ENCODE peak calls at places on chromosomes 13 and 19, in ten cellular contexts. One of them, this sample, is unnamed.

GRCh38 chr13:77861716-77862115 is 56.9 kb downstream of the EDNRB start:
- DNase-seq in CD8-positive, alpha-beta T cell: no peak
- DNase-seq in fibroblast of lung: no peak
- DNase-seq in hepatocyte: no peak
- DNase-seq in lower lobe of right lung: no peak
- DNase-seq in tibial nerve: no peak
- DNase-seq in mammary epithelial cell: no peak
- DNase-seq in IMR-90: no peak
- DNase-seq in naive thymus-derived CD4-positive, alpha-beta T cell: no peak
- DNase-seq in astrocyte: no peak
- DNase-seq in this sample: no peak

GRCh38 chr19:12864721-12865715 is 16.2 kb downstream of the DNASE2 start:
- DNase-seq in CD8-positive, alpha-beta T cell: no peak
- DNase-seq in fibroblast of lung: no peak
- DNase-seq in hepatocyte: no peak
- DNase-seq in lower lobe of right lung: no peak
- DNase-seq in tibial nerve: no peak
- DNase-seq in mammary epithelial cell: no peak
- DNase-seq in IMR-90: no peak
- DNase-seq in naive thymus-derived CD4-positive, alpha-beta T cell: no peak
- DNase-seq in astrocyte: no peak
- DNase-seq in this sample: no peak

GRCh38 chr13:102400619-102401125 is 1.2 kb downstream of the FGF14 start:
- DNase-seq in CD8-positive, alpha-beta T cell: no peak
- DNase-seq in fibroblast of lung: peak; percentile 11
- DNase-seq in hepatocyte: no peak
- DNase-seq in lower lobe of right lung: peak; percentile 42
- DNase-seq in tibial nerve: no peak
- DNase-seq in mammary epithelial cell: peak; percentile 11
- DNase-seq in IMR-90: no peak
- DNase-seq in naive thymus-derived CD4-positive, alpha-beta T cell: no peak
- DNase-seq in astrocyte: no peak
- DNase-seq in this sample: peak; percentile 38

GRCh38 chr13:111265701-111266035 is 54.8 kb upstream of the TEX29 start:
- DNase-seq in CD8-positive, alpha-beta T cell: no peak
- DNase-seq in fibroblast of lung: no peak
- DNase-seq in hepatocyte: no peak
- DNase-seq in lower lobe of right lung: no peak
- DNase-seq in tibial nerve: no peak
- DNase-seq in mammary epithelial cell: no peak
- DNase-seq in IMR-90: no peak
- DNase-seq in naive thymus-derived CD4-positive, alpha-beta T cell: no peak
- DNase-seq in astrocyte: no peak
- DNase-seq in this sample: no peak

GRCh38 chr13:38657191-38657590 is 29.7 kb upstream of the FREM2 start:
- DNase-seq in CD8-positive, alpha-beta T cell: no peak
- DNase-seq in fibroblast of lung: peak; percentile 64
- DNase-seq in hepatocyte: no peak
- DNase-seq in lower lobe of right lung: no peak
- DNase-seq in tibial nerve: no peak
- DNase-seq in mammary epithelial cell: peak; percentile 39
- DNase-seq in IMR-90: peak; percentile 6
- DNase-seq in naive thymus-derived CD4-positive, alpha-beta T cell: no peak
- DNase-seq in astrocyte: peak; percentile 55
- DNase-seq in this sample: no peak

GRCh38 chr13:103556681-103557080 is 490.5 kb upstream of the SLC10A2 start:
- DNase-seq in CD8-positive, alpha-beta T cell: no peak
- DNase-seq in fibroblast of lung: no peak
- DNase-seq in hepatocyte: no peak
- DNase-seq in lower lobe of right lung: no peak
- DNase-seq in tibial nerve: no peak
- DNase-seq in mammary epithelial cell: no peak
- DNase-seq in IMR-90: no peak
- DNase-seq in naive thymus-derived CD4-positive, alpha-beta T cell: no peak
- DNase-seq in astrocyte: no peak
- DNase-seq in this sample: no peak

GRCh38 chr19:50515168-50515561 is 1.5 kb upstream of the ASPDH start:
- DNase-seq in CD8-positive, alpha-beta T cell: no peak
- DNase-seq in fibroblast of lung: no peak
- DNase-seq in hepatocyte: no peak
- DNase-seq in lower lobe of right lung: peak; percentile 35
- DNase-seq in tibial nerve: no peak
- DNase-seq in mammary epithelial cell: no peak
- DNase-seq in IMR-90: no peak
- DNase-seq in naive thymus-derived CD4-positive, alpha-beta T cell: no peak
- DNase-seq in astrocyte: no peak
- DNase-seq in this sample: no peak

GRCh38 chr13:110377178-110378175 is 70.4 kb downstream of the COL4A2 start:
- DNase-seq in CD8-positive, alpha-beta T cell: no peak
- DNase-seq in fibroblast of lung: no peak
- DNase-seq in hepatocyte: no peak
- DNase-seq in lower lobe of right lung: no peak
- DNase-seq in tibial nerve: no peak
- DNase-seq in mammary epithelial cell: no peak
- DNase-seq in IMR-90: no peak
- DNase-seq in naive thymus-derived CD4-positive, alpha-beta T cell: no peak
- DNase-seq in astrocyte: no peak
- DNase-seq in this sample: no peak

GRCh38 chr13:28355822-28356371 is 139.0 kb downstream of the FLT1 start:
- DNase-seq in CD8-positive, alpha-beta T cell: no peak
- DNase-seq in fibroblast of lung: peak; percentile 48
- DNase-seq in hepatocyte: peak; percentile 60
- DNase-seq in lower lobe of right lung: no peak
- DNase-seq in tibial nerve: no peak
- DNase-seq in mammary epithelial cell: no peak
- DNase-seq in IMR-90: peak; percentile 86
- DNase-seq in naive thymus-derived CD4-positive, alpha-beta T cell: no peak
- DNase-seq in astrocyte: peak; percentile 40
- DNase-seq in this sample: no peak

GRCh38 chr13:28357247-28357825 is 137.6 kb downstream of the FLT1 start:
- DNase-seq in CD8-positive, alpha-beta T cell: no peak
- DNase-seq in fibroblast of lung: no peak
- DNase-seq in hepatocyte: no peak
- DNase-seq in lower lobe of right lung: no peak
- DNase-seq in tibial nerve: no peak
- DNase-seq in mammary epithelial cell: no peak
- DNase-seq in IMR-90: no peak
- DNase-seq in naive thymus-derived CD4-positive, alpha-beta T cell: no peak
- DNase-seq in astrocyte: no peak
- DNase-seq in this sample: no peak

GRCh38 chr13:28353679-28354078 is 141.2 kb downstream of the FLT1 start:
- DNase-seq in CD8-positive, alpha-beta T cell: no peak
- DNase-seq in fibroblast of lung: no peak
- DNase-seq in hepatocyte: no peak
- DNase-seq in lower lobe of right lung: no peak
- DNase-seq in tibial nerve: no peak
- DNase-seq in mammary epithelial cell: no peak
- DNase-seq in IMR-90: no peak
- DNase-seq in naive thymus-derived CD4-positive, alpha-beta T cell: no peak
- DNase-seq in astrocyte: no peak
- DNase-seq in this sample: no peak

GRCh38 chr13:28356506-28357064 is 138.3 kb downstream of the FLT1 start:
- DNase-seq in CD8-positive, alpha-beta T cell: no peak
- DNase-seq in fibroblast of lung: no peak
- DNase-seq in hepatocyte: no peak
- DNase-seq in lower lobe of right lung: no peak
- DNase-seq in tibial nerve: no peak
- DNase-seq in mammary epithelial cell: no peak
- DNase-seq in IMR-90: no peak
- DNase-seq in naive thymus-derived CD4-positive, alpha-beta T cell: no peak
- DNase-seq in astrocyte: no peak
- DNase-seq in this sample: no peak

DNA sequence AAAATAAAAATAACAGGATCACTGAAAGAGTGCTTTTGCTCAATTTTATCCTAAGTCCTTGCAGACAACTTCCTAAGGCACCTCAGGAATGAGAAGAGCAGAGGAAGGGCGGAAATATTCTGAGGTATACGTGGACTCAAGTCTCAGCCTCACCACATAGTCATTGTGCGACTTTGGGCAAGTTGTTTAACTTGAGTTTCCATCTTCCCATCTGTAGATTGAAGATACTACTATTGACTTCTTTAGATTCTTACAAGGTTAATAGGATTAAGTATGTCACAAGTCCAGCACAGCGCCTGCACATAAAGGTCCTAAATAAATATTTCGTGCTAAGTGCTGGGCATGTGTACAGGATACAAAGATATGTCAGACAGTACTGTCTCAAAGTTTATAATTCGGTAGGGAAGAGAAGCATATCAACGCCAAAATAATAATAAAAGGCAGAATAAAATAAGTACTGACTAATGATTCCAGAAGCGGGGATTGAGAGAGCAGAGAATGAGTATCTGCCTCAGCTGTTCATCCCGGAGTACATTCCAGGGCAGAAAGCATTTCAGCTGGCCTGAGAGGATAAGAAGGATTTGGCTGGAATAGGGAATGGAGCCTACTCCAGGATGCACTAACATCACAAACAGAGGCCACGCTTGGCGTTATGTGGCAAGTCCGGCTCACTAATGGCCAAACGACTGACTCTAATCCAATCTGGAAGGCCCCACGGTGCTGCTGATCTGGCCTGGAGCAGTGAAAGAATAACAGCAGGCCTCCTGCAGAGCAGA is 139.7 kb downstream of the FLT1 start:
- DNase-seq in CD8-positive, alpha-beta T cell: no peak
- DNase-seq in fibroblast of lung: no peak
- DNase-seq in hepatocyte: no peak
- DNase-seq in lower lobe of right lung: no peak
- DNase-seq in tibial nerve: no peak
- DNase-seq in mammary epithelial cell: no peak
- DNase-seq in IMR-90: no peak
- DNase-seq in naive thymus-derived CD4-positive, alpha-beta T cell: no peak
- DNase-seq in astrocyte: no peak
- DNase-seq in this sample: no peak
- H3K27ac ChIP-seq in CD8-positive, alpha-beta T cell: no peak overlapping the region
- H3K27ac ChIP-seq in fibroblast of lung: no peak overlapping the region
- H3K27ac ChIP-seq in hepatocyte: peak overlapping the region; percentile 77
- H3K27ac ChIP-seq in lower lobe of right lung: no peak overlapping the region
- H3K27ac ChIP-seq in tibial nerve: no peak overlapping the region
- H3K27ac ChIP-seq in mammary epithelial cell: no peak overlapping the region
- H3K27ac ChIP-seq in IMR-90: no peak overlapping the region
- H3K27ac ChIP-seq in naive thymus-derived CD4-positive, alpha-beta T cell: no peak overlapping the region
- H3K27ac ChIP-seq in astrocyte: peak overlapping the region; percentile 66
- H3K27ac ChIP-seq in this sample: no peak overlapping the region

DNA sequence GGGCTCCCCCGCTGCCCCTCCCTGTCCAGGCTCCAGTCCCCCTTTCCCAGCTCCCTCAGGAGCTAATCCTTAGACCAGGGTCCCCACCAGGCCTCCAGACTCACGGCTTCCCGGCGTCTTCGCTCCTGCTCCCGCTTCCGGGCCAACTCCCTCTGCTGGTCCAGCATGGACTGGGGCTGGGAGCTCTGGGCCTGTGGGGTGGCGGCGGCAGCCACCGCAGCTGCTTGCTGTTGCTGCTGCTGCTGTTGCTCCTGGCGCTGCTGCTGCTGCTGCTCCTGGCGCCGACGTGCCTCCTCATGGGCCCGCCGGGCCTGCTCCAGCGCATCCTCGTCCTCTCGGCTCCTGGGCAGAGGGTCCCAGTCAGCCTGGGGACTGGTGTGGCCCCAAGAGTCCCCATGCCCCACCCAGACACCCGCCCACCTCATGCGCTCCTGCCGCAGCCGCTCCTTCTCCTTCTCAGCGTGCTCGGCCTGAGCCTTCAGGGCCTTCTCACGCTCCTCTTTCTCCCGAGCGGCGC is 6.4 kb upstream of the EPHX3 start:
- DNase-seq in CD8-positive, alpha-beta T cell: no peak
- DNase-seq in fibroblast of lung: no peak
- DNase-seq in hepatocyte: no peak
- DNase-seq in lower lobe of right lung: no peak
- DNase-seq in tibial nerve: no peak
- DNase-seq in mammary epithelial cell: no peak
- DNase-seq in IMR-90: no peak
- DNase-seq in naive thymus-derived CD4-positive, alpha-beta T cell: no peak
- DNase-seq in astrocyte: no peak
- DNase-seq in this sample: no peak
- H3K27ac ChIP-seq in CD8-positive, alpha-beta T cell: no peak overlapping the region
- H3K27ac ChIP-seq in fibroblast of lung: no peak overlapping the region
- H3K27ac ChIP-seq in hepatocyte: no peak overlapping the region
- H3K27ac ChIP-seq in lower lobe of right lung: no peak overlapping the region
- H3K27ac ChIP-seq in tibial nerve: no peak overlapping the region
- H3K27ac ChIP-seq in mammary epithelial cell: no peak overlapping the region
- H3K27ac ChIP-seq in IMR-90: no peak overlapping the region
- H3K27ac ChIP-seq in naive thymus-derived CD4-positive, alpha-beta T cell: no peak overlapping the region
- H3K27ac ChIP-seq in astrocyte: no peak overlapping the region
- H3K27ac ChIP-seq in this sample: no peak overlapping the region

GRCh38 chr13:106917673-106918652 is 350.0 kb upstream of the ARGLU1 start:
- DNase-seq in CD8-positive, alpha-beta T cell: peak; percentile 45
- DNase-seq in fibroblast of lung: peak; percentile 62
- DNase-seq in hepatocyte: peak; percentile 89
- DNase-seq in lower lobe of right lung: peak; percentile 76
- DNase-seq in tibial nerve: peak; percentile 67
- DNase-seq in mammary epithelial cell: peak; percentile 59
- DNase-seq in IMR-90: peak; percentile 61
- DNase-seq in naive thymus-derived CD4-positive, alpha-beta T cell: peak; percentile 70
- DNase-seq in astrocyte: peak; percentile 41
- DNase-seq in this sample: peak; percentile 82

GRCh38 chr13:106917024-106917491 is 349.1 kb upstream of the ARGLU1 start:
- DNase-seq in CD8-positive, alpha-beta T cell: no peak
- DNase-seq in fibroblast of lung: no peak
- DNase-seq in hepatocyte: no peak
- DNase-seq in lower lobe of right lung: no peak
- DNase-seq in tibial nerve: no peak
- DNase-seq in mammary epithelial cell: no peak
- DNase-seq in IMR-90: no peak
- DNase-seq in naive thymus-derived CD4-positive, alpha-beta T cell: no peak
- DNase-seq in astrocyte: no peak
- DNase-seq in this sample: no peak

GRCh38 chr13:106915146-106915545 is 347.2 kb upstream of the ARGLU1 start:
- DNase-seq in CD8-positive, alpha-beta T cell: no peak
- DNase-seq in fibroblast of lung: no peak
- DNase-seq in hepatocyte: no peak
- DNase-seq in lower lobe of right lung: no peak
- DNase-seq in tibial nerve: no peak
- DNase-seq in mammary epithelial cell: no peak
- DNase-seq in IMR-90: no peak
- DNase-seq in naive thymus-derived CD4-positive, alpha-beta T cell: no peak
- DNase-seq in astrocyte: no peak
- DNase-seq in this sample: no peak

GRCh38 chr13:106919093-106919492 is 351.2 kb upstream of the ARGLU1 start:
- DNase-seq in CD8-positive, alpha-beta T cell: no peak
- DNase-seq in fibroblast of lung: no peak
- DNase-seq in hepatocyte: no peak
- DNase-seq in lower lobe of right lung: no peak
- DNase-seq in tibial nerve: no peak
- DNase-seq in mammary epithelial cell: no peak
- DNase-seq in IMR-90: no peak
- DNase-seq in naive thymus-derived CD4-positive, alpha-beta T cell: no peak
- DNase-seq in astrocyte: no peak
- DNase-seq in this sample: no peak

GRCh38 chr13:106916329-106916728 is 348.4 kb upstream of the ARGLU1 start:
- DNase-seq in CD8-positive, alpha-beta T cell: no peak
- DNase-seq in fibroblast of lung: no peak
- DNase-seq in hepatocyte: no peak
- DNase-seq in lower lobe of right lung: no peak
- DNase-seq in tibial nerve: no peak
- DNase-seq in mammary epithelial cell: no peak
- DNase-seq in IMR-90: no peak
- DNase-seq in naive thymus-derived CD4-positive, alpha-beta T cell: no peak
- DNase-seq in astrocyte: no peak
- DNase-seq in this sample: no peak
- H3K27ac ChIP-seq in CD8-positive, alpha-beta T cell: no peak overlapping the region
- H3K27ac ChIP-seq in fibroblast of lung: no peak overlapping the region
- H3K27ac ChIP-seq in hepatocyte: no peak overlapping the region
- H3K27ac ChIP-seq in lower lobe of right lung: no peak overlapping the region
- H3K27ac ChIP-seq in tibial nerve: no peak overlapping the region
- H3K27ac ChIP-seq in mammary epithelial cell: no peak overlapping the region
- H3K27ac ChIP-seq in IMR-90: no peak overlapping the region
- H3K27ac ChIP-seq in naive thymus-derived CD4-positive, alpha-beta T cell: no peak overlapping the region
- H3K27ac ChIP-seq in astrocyte: no peak overlapping the region
- H3K27ac ChIP-seq in this sample: no peak overlapping the region

GRCh38 chr13:79485014-79485441 is 4.1 kb downstream of the NDFIP2 start:
- DNase-seq in CD8-positive, alpha-beta T cell: no peak
- DNase-seq in fibroblast of lung: peak; percentile 95
- DNase-seq in hepatocyte: peak; percentile 80
- DNase-seq in lower lobe of right lung: no peak
- DNase-seq in tibial nerve: no peak
- DNase-seq in mammary epithelial cell: peak; percentile 88
- DNase-seq in IMR-90: peak; percentile 83
- DNase-seq in naive thymus-derived CD4-positive, alpha-beta T cell: no peak
- DNase-seq in astrocyte: peak; percentile 92
- DNase-seq in this sample: no peak

GRCh38 chr13:79483302-79483701 is 2.3 kb downstream of the NDFIP2 start:
- DNase-seq in CD8-positive, alpha-beta T cell: no peak
- DNase-seq in fibroblast of lung: peak; percentile 96
- DNase-seq in hepatocyte: no peak
- DNase-seq in lower lobe of right lung: no peak
- DNase-seq in tibial nerve: no peak
- DNase-seq in mammary epithelial cell: peak; percentile 55
- DNase-seq in IMR-90: peak; percentile 78
- DNase-seq in naive thymus-derived CD4-positive, alpha-beta T cell: no peak
- DNase-seq in astrocyte: peak; percentile 96
- DNase-seq in this sample: no peak

GRCh38 chr13:79490326-79490725 is 9.4 kb downstream of the NDFIP2 start:
- DNase-seq in CD8-positive, alpha-beta T cell: no peak
- DNase-seq in fibroblast of lung: no peak
- DNase-seq in hepatocyte: no peak
- DNase-seq in lower lobe of right lung: no peak
- DNase-seq in tibial nerve: no peak
- DNase-seq in mammary epithelial cell: no peak
- DNase-seq in IMR-90: no peak
- DNase-seq in naive thymus-derived CD4-positive, alpha-beta T cell: no peak
- DNase-seq in astrocyte: no peak
- DNase-seq in this sample: no peak

GRCh38 chr13:79485451-79485850 is 4.5 kb downstream of the NDFIP2 start:
- DNase-seq in CD8-positive, alpha-beta T cell: no peak
- DNase-seq in fibroblast of lung: no peak
- DNase-seq in hepatocyte: no peak
- DNase-seq in lower lobe of right lung: no peak
- DNase-seq in tibial nerve: no peak
- DNase-seq in mammary epithelial cell: no peak
- DNase-seq in IMR-90: no peak
- DNase-seq in naive thymus-derived CD4-positive, alpha-beta T cell: no peak
- DNase-seq in astrocyte: no peak
- DNase-seq in this sample: no peak

GRCh38 chr13:79486433-79487188 is 5.7 kb downstream of the NDFIP2 start:
- DNase-seq in CD8-positive, alpha-beta T cell: no peak
- DNase-seq in fibroblast of lung: no peak
- DNase-seq in hepatocyte: no peak
- DNase-seq in lower lobe of right lung: no peak
- DNase-seq in tibial nerve: no peak
- DNase-seq in mammary epithelial cell: no peak
- DNase-seq in IMR-90: no peak
- DNase-seq in naive thymus-derived CD4-positive, alpha-beta T cell: no peak
- DNase-seq in astrocyte: no peak
- DNase-seq in this sample: no peak
- H3K27ac ChIP-seq in CD8-positive, alpha-beta T cell: no peak overlapping the region
- H3K27ac ChIP-seq in fibroblast of lung: no peak overlapping the region
- H3K27ac ChIP-seq in hepatocyte: peak overlapping the region; percentile 96
- H3K27ac ChIP-seq in lower lobe of right lung: no peak overlapping the region
- H3K27ac ChIP-seq in tibial nerve: no peak overlapping the region
- H3K27ac ChIP-seq in mammary epithelial cell: peak overlapping the region; percentile 100
- H3K27ac ChIP-seq in IMR-90: no peak overlapping the region
- H3K27ac ChIP-seq in naive thymus-derived CD4-positive, alpha-beta T cell: no peak overlapping the region
- H3K27ac ChIP-seq in astrocyte: no peak overlapping the region
- H3K27ac ChIP-seq in this sample: no peak overlapping the region

This sample was measured in caudate nucleus.